ENCODE peak calls at places on chromosome 14, in nine cellular contexts. G is sigmoid colon; S is CD8-positive, alpha-beta memory T cell; J is astrocyte; X is suprapubic skin; T is heart right ventricle; E is PC-9; D is left ventricle myocardium inferior; A is CD8-positive, alpha-beta T cell. O is an unnamed sample. For H3K4me1, the result is how much of the 10 kb centered on the place peaks cover.

GRCh38 chr14:69887740-69888657 is 8.8 kb downstream of the SMOC1 start:
- DNase-seq in G (no peak), S (no peak), J (peak), X (no peak), T (no peak), E (no peak), D (no peak), A (no peak), O (peak)

GRCh38 chr14:91866061-91866460 is 1.3 kb downstream of the TC2N start:
- DNase-seq in G (no peak), S (peak), J (peak), X (no peak), T (no peak), E (no peak), D (no peak), A (peak), O (peak)

GRCh38 chr14:80445605-80446004 is 234.3 kb upstream of the DIO2 start:
- DNase-seq in G (no peak), S (no peak), J (no peak), X (no peak), T (no peak), E (no peak), D (no peak), A (no peak), O (no peak)

GRCh38 chr14:66476964-66477363 is 9.2 kb upstream of the CCDC196 start:
- DNase-seq in G (no peak), S (no peak), J (peak), X (no peak), T (no peak), E (no peak), D (no peak), A (no peak), O (peak)

GRCh38 chr14:102280376-102280962 is 24.5 kb downstream of the MOK start:
- DNase-seq in G (no peak), S (no peak), J (peak), X (no peak), T (no peak), E (peak), D (no peak), A (no peak), O (peak)

GRCh38 chr14:89379891-89380820 is 36.9 kb downstream of the FOXN3 start:
- DNase-seq in G (no peak), S (no peak), J (no peak), X (no peak), T (no peak), E (no peak), D (no peak), A (no peak), O (no peak)

GRCh38 chr14:34522496-34522895 is 17.0 kb downstream of the EAPP start:
- DNase-seq in G (no peak), S (no peak), J (no peak), X (no peak), T (no peak), E (no peak), D (no peak), A (no peak), O (no peak)

GRCh38 chr14:94673781-94674231 is 61.6 kb downstream of the SERPINA3 start:
- DNase-seq in G (peak), S (no peak), J (peak), X (no peak), T (no peak), E (no peak), D (no peak), A (no peak), O (no peak)

GRCh38 chr14:75222208-75222701 is 45.8 kb upstream of the TMED10 start:
- DNase-seq in G (peak), S (no peak), J (peak), X (no peak), T (no peak), E (peak), D (peak), A (no peak), O (peak)

DNA sequence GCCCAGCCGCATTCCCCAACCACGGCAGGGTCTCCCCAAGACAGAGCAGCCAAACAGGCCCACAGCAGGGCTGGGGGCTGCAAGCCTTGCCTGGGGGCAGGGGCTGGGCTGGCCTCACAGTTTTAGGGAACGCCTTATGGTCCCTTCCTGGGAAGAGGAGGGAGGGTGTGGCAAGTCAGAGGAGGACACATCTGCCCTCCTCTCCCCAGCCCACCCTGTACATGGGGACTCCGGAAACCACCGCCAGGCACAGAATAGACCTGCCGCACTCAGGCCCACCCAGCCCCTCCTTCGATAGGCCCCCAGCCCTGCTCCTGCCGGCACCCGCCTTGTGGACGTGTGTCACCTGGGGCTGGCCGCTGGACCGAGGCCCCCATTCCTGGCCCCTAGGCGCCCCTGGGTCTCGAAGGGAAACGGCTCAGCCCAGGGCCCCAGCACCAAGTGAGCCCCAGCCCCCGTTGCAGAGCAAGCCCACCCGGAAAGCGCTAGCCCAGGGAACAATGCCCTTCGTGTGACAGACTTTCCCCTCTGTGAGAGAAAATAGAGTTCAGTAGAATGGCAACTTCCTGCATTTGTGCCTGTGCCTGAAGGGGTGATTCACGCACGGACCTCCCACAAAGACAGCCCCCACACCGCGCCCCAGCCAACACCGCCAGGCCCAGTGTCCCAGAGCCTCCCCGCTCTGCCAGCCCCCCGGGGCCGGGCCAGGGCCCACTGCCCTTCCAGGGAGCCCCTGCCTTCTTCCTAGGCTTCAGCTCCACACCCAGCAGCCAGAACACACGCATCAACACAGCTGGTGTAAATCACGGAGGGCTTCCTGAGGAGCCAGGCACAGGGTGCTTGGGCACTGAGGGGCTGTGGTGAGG is 12.0 kb upstream of the NUDT14 start:
- DNase-seq in G (no peak), S (no peak), J (peak), X (no peak), T (peak), E (no peak), D (no peak), A (peak), O (peak)
- H3K4me1 ChIP-seq in G (under half), S (under half), J (under half), X (under half), T (under half), E (under half), D (half or more), A (under half), O (under half)

DNA sequence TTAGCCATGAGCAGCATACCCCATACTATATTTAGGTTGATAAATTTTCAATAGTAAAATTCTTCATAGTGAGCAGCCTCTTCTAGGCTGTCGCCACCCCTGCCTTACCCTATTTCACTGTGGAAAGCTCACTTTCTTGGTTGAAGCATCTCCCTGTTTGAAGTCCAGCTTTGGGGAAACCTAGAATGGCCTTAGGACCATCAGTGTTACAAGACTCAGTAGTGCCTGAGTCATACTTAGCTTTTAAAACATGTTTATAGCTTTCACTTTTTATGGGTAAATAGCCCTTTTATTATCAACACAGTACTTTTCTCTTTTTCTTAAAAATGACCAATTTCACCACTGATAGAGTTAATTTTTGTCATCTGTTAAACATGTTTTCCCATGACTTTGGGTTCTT is 37.1 kb downstream of the FUT8 start:
- DNase-seq in G (no peak), S (no peak), J (no peak), X (no peak), T (no peak), E (no peak), D (no peak), A (no peak), O (no peak)
- H3K4me1 ChIP-seq in G (under half), S (under half), J (under half), X (under half), T (under half), E (under half), D (under half), A (under half), O (under half)

DNA sequence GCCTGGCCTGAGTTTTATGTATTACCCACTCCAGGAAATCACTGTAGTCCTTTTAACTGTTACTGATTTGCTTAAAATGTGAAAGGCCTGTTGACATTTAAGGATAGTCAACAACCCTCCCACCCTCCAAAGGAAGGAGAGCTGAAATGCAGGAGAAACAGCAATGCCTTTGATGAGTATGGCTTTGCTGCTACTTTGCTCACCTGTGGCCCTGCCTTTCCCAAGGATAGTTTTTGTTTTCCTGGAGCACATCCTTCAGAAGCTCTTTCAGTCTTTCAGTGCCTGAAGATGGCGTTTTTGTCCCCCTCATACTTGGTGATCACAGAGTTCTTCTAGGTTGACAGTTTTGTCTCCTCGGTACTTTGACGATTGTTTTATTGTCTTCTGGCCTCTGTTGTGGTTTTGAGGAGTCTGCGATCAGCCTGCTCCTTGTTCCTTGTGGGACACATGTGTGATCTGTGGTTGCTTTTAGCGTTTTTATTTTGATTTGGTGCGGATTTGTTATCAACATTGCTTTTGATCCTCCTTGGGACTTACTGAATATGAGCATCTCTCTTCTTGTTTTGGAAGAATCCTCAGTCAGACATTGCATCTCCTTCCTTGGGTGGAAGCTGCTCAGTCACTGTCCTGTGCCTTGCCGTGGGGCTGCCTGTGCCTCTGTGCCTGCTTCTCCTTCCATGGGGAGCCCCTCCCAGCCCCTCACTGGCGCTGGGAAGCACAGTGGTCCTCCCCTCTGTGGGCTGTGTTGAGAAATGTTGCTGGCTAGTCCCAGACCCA is 17.2 kb downstream of the PACS2 start:
- DNase-seq in G (no peak), S (peak), J (no peak), X (no peak), T (no peak), E (no peak), D (no peak), A (no peak), O (no peak)
- H3K4me1 ChIP-seq in G (under half), S (under half), J (under half), X (under half), T (half or more), E (under half), D (half or more), A (under half), O (under half)

DNA sequence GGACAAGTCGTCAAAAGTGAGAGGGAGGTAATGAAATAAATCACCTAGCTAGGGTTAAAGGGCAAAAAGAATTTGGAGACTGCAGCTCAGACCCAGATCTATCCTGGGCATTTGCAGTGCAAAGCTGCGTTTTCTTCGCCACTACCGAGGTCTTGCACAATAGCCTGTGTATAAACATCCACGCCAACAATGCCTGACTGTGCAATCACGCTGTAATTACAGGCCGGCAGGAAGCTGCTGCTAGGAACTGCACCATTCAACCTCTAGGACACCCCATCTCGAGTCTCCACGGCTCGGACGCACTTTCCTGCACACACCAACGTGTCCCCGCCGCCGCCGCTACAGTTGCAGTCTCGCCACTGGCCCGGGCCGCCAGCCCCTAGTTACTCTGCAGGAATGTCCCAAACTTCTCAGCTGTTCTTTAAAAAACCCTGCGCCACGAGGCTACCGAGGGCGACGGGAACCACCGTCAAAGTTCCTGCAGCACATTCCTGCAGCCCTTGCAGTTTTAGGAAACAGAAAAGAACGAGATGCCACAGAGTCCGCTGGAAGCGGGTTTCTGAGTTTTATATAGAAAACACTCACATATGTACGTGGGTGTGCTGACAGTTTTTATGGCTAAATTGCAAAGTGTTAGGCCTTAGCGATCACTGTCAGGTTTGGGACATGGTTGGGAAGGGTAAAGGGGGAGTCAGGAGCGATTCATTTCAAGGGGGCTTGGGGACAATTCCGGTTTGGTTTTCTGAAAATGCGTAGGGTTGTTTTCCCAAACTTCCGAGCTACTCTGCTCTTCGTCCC is 65.6 kb upstream of the PTGR2 start:
- DNase-seq in G (peak), S (peak), J (peak), X (peak), T (peak), E (peak), D (peak), A (peak), O (peak)
- H3K4me1 ChIP-seq in G (half or more), S (half or more), J (half or more), X (half or more), T (half or more), E (under half), D (half or more), A (half or more), O (under half)

GRCh38 chr14:29712586-29712985 is 215.1 kb downstream of the PRKD1 start:
- DNase-seq in G (no peak), S (no peak), J (no peak), X (no peak), T (no peak), E (no peak), D (no peak), A (no peak), O (no peak)
- H3K4me1 ChIP-seq in G (under half), S (under half), J (under half), X (under half), T (under half), E (under half), D (under half), A (under half), O (under half)

DNA sequence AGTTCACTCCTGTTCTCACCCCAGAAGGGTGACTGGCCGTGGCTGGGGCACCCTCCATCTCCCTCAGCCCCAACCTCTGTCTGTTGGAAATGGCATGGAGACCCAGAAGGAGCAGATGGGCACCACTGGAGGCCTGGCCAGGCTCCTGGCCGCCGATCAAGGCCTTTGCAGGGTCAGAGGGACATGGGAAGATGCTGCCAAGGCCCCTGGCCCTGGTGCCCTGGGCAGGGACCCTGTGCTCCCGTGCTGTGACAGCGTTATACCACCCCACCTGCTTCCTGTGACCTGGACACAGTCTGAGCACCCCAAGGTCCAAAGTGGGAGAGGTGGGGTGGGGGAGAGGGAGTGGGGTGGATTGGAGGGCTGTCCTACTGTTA is 3.5 kb downstream of the INF2 start:
- DNase-seq in G (no peak), S (no peak), J (no peak), X (no peak), T (no peak), E (no peak), D (no peak), A (no peak), O (no peak)
- H3K4me1 ChIP-seq in G (half or more), S (half or more), J (half or more), X (half or more), T (half or more), E (under half), D (half or more), A (half or more), O (under half)

GRCh38 chr14:23481362-23481970 is 12.0 kb downstream of the NGDN start:
- DNase-seq in G (no peak), S (no peak), J (no peak), X (no peak), T (no peak), E (no peak), D (no peak), A (no peak), O (peak)
- H3K4me1 ChIP-seq in G (under half), S (under half), J (under half), X (under half), T (under half), E (under half), D (under half), A (under half), O (under half)

DNA sequence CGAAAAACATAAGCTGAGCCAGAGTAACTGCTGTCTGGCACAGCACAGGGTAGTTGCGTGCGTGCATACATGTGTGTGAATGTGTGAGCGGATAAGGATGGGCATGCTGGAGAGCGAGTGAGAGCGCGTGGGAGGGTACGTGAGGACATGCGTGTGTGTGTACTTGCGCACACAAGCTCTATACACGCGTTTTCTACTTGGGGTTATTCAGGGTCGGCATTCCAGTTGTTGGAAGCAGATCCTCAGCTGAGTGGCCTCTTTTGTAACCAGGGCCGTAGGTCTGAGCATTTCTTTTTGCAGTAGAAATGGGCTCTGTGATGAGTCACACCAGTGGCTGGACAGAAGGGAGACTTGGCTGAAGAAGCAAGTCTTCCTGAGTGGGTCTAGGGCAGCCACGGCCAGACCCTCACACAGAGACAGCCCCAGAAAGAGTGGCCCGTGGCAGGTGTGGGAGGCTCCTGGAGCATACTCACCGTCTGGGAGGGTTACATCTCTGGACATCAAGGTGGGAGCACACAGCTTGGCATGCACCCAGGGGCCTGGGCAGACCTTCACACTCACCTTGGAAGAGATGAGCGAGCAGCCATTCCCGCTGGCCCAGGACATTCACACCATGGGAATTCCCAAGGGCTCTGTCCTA is 78.0 kb downstream of the LRRC74A start:
- DNase-seq in G (peak), S (no peak), J (peak), X (no peak), T (peak), E (peak), D (peak), A (no peak), O (peak)
- H3K4me1 ChIP-seq in G (half or more), S (under half), J (under half), X (under half), T (under half), E (under half), D (under half), A (under half), O (under half)

GRCh38 chr14:103539056-103539825 is 10.2 kb downstream of the TRMT61A start:
- DNase-seq in G (no peak), S (no peak), J (no peak), X (no peak), T (no peak), E (no peak), D (no peak), A (no peak), O (no peak)
- H3K4me1 ChIP-seq in G (half or more), S (under half), J (under half), X (half or more), T (half or more), E (half or more), D (half or more), A (under half), O (under half)